ENCODE peak calls at places on chromosome 7, in six cellular contexts. F, K, S, O, L and X are unnamed samples.

GRCh38 chr7:64558323-64558705 is 4.6 kb downstream of the ZNF680 start:
- DNase-seq in F (no peak), K (no peak), S (no peak), O (no peak), L (no peak), X (no peak)

GRCh38 chr7:42694894-42695553 is 216.8 kb downstream of the C7orf25 start:
- DNase-seq in F (no peak), K (no peak), S (no peak), O (no peak), L (no peak), X (no peak)

GRCh38 chr7:80420876-80421275 is 91.0 kb downstream of the GNAT3 start:
- DNase-seq in F (no peak), K (no peak), S (no peak), O (no peak), L (no peak), X (no peak)

GRCh38 chr7:41148521-41148951 is 554.4 kb downstream of the INHBA start:
- DNase-seq in F (no peak), K (peak; percentile 74), S (peak; percentile 68), O (peak; percentile 78), L (no peak), X (no peak)

GRCh38 chr7:65983965-65984654 is 2.1 kb upstream of the GUSB start:
- DNase-seq in F (no peak), K (no peak), S (no peak), O (peak; percentile 5), L (no peak), X (peak; percentile 53)

GRCh38 chr7:18363751-18364402 is 131.7 kb upstream of the HDAC9 start:
- DNase-seq in F (no peak), K (no peak), S (no peak), O (no peak), L (no peak), X (no peak)

GRCh38 chr7:124764847-124765400 is 668 bp downstream of the GPR37 start:
- DNase-seq in F (peak; percentile 30), K (no peak), S (no peak), O (peak; percentile 8), L (no peak), X (no peak)

GRCh38 chr7:132098337-132098736 is 477.9 kb downstream of the PLXNA4 start:
- DNase-seq in F (no peak), K (no peak), S (no peak), O (no peak), L (no peak), X (no peak)

GRCh38 chr7:87075671-87076404 is 16.4 kb upstream of the ELAPOR2 start:
- DNase-seq in F (peak; percentile 6), K (no peak), S (no peak), O (no peak), L (no peak), X (no peak)

GRCh38 chr7:142697270-142697669 is 52.0 kb upstream of the PRSS1 start:
- DNase-seq in F (no peak), K (no peak), S (no peak), O (no peak), L (no peak), X (no peak)
- H3K4me3 ChIP-seq in F (no peak overlapping the region), K (no peak overlapping the region), S (no peak overlapping the region), O (no peak overlapping the region), L (no peak overlapping the region), X (no peak overlapping the region)

GRCh38 chr7:100152404-100152803 is 3.7 kb downstream of the LAMTOR4 start:
- DNase-seq in F (no peak), K (no peak), S (no peak), O (no peak), L (no peak), X (no peak)

GRCh38 chr7:100147278-100147677 is 1.4 kb upstream of the LAMTOR4 start:
- DNase-seq in F (no peak), K (no peak), S (no peak), O (no peak), L (no peak), X (no peak)

GRCh38 chr7:100152937-100153666 is 4.4 kb downstream of the LAMTOR4 start:
- DNase-seq in F (no peak), K (no peak), S (no peak), O (no peak), L (no peak), X (no peak)

GRCh38 chr7:100148225-100148558 is 526 bp upstream of the LAMTOR4 start:
- DNase-seq in F (no peak), K (no peak), S (no peak), O (no peak), L (no peak), X (no peak)

DNA sequence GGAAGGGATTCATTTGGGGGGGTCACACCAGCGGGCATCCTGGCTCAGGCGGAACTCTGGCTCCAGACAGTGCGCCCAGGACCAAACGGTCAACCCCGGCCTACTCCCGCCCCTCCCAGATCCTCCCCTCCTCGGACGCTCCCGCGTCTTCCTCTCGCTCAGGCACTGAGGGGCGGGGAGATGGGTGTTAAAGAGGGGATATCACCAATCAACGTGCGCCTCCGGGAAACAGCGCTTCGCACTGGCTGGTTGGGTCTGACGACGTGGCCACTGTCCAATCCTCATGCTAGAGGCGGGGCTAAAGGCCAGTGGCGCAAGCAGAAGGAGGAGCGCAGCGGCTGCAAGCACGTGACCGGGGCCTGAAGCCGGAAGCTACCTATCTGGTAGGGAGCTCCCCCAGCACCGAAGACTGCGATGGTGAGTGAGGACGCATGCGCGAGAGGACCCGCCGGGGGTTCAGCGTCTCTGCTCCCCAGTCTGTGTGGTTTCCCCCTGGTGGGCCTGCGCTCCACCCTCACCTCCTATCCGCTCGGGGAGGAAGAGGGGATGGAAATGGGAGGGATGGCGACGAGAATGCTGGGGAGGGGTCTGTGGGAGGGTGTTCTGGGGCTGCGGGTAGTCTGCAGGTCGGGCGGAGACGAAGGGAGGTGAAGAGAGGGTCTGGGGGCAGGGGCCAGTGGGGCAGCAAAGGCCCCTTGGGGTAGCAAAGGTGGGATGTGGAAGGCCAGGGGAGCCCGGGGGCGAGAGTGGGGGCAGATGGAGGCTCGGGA is at the start of gene LAMTOR4:
- DNase-seq in F (peak; percentile 98), K (peak; percentile 98), S (peak; percentile 99), O (peak; percentile 99), L (peak; percentile 100), X (peak; percentile 97)
- TF ChIP-seq CTCF in F (peak; percentile 11), K (no peak), S (no peak), O (no peak), L (no peak), X (no peak)

GRCh38 chr7:128453836-128454804 is 1.6 kb upstream of the HILPDA start:
- DNase-seq in F (no peak), K (peak; percentile 91), S (peak; percentile 16), O (peak; percentile 96), L (peak; percentile 97), X (no peak)
- H3K4me3 ChIP-seq in F (no peak overlapping the region), K (peak overlapping the region; percentile 84), S (no peak overlapping the region), O (peak overlapping the region; percentile 28), L (no peak overlapping the region), X (no peak overlapping the region)

DNA sequence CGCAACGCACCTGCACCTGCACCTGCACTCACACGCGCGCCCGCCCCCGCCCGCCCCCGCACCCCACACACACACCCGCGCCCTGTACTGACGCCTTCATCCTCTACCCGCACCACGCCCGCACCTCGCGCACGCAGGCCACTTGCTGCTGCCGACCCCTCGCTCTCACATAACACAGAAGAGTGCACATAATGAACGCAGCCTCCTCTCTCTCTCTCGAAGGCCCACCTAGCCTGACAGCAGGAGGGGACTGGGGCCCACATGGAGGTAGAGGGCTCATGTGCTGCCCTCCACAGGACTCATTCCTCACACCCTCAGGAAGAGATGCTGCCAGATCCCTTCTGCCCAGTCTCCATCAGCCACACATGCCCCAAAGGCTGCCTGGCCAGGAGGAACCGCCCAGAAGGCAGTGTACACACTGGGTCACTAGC is 432 bp upstream of the CAMK2B start:
- DNase-seq in F (no peak), K (no peak), S (no peak), O (no peak), L (no peak), X (no peak)
- TF ChIP-seq CTCF in F (no peak), K (no peak), S (no peak), O (no peak), L (no peak), X (peak; percentile 11)

DNA sequence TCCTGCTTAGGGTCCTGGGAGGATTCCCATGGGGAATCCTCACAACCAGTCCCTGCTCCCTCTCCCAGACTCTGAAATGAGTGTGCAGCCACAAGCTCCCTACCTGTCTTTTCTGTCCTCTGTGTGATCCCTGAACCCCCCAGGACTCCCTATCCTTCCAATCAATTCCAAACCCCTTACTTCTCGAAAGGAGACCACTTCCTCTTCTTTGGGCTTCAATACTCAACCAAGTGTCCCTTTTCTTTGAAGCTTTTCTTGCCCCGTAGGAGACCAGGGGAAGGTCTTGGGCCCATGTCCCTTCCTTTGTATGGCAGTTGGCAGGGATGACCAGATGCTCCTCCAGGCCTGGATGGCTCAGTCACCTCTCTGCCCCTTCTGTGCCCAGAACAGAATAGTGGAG is 1.7 kb downstream of the AEBP1 start:
- DNase-seq in F (no peak), K (no peak), S (no peak), O (no peak), L (no peak), X (no peak)
- H3K4me3 ChIP-seq in F (no peak overlapping the region), K (peak overlapping the region; percentile 60), S (peak overlapping the region; percentile 55), O (peak overlapping the region; percentile 53), L (no peak overlapping the region), X (peak overlapping the region; percentile 62)